ENCODE peak calls at places on chromosomes 13 and 19, in four cellular contexts. C, Q, Y and U are unnamed samples.

GRCh38 chr19:15539638-15540037 is 31.3 kb downstream of the CYP4F22 start:
- DNase-seq in Y (no peak), Q (no peak), C (no peak), U (no peak)

GRCh38 chr13:30898721-30899188 is 7.3 kb upstream of the MEDAG start:
- DNase-seq in Y (peak; percentile 32), Q (no peak), C (peak; percentile 97), U (peak; percentile 42)

GRCh38 chr19:32104465-32105235 is 240.8 kb upstream of the ZNF507 start:
- DNase-seq in Q (no peak), C (peak; percentile 32), Y (peak; percentile 35), U (peak; percentile 83)

GRCh38 chr13:98939552-98940306 is 38.1 kb downstream of the DOCK9 start:
- DNase-seq in Y (no peak), Q (no peak), C (no peak), U (no peak)

GRCh38 chr13:63901630-63902029 is 2486.0 kb upstream of the PCDH20 start:
- DNase-seq in Q (no peak), Y (no peak), C (no peak), U (no peak)

GRCh38 chr19:37695144-37695899 is 24.2 kb downstream of the ZNF607 start:
- DNase-seq in Y (no peak), Q (no peak), C (no peak), U (no peak)

GRCh38 chr19:54364775-54365257 is at the start of gene LAIR1:
- DNase-seq in Y (no peak), Q (no peak), C (no peak), U (no peak)

GRCh38 chr13:80237646-80238045 is 103.3 kb downstream of the SPRY2 start:
- DNase-seq in C (no peak), Y (no peak), Q (no peak), U (peak; percentile 50)

GRCh38 chr19:31946491-31946890 is 398.9 kb upstream of the ZNF507 start:
- DNase-seq in Y (no peak), C (no peak), Q (no peak), U (no peak)

GRCh38 chr19:48636859-48637448 is at the start of gene DBP:
- DNase-seq in C (no peak), Q (no peak), Y (peak; percentile 49), U (no peak)

DNA sequence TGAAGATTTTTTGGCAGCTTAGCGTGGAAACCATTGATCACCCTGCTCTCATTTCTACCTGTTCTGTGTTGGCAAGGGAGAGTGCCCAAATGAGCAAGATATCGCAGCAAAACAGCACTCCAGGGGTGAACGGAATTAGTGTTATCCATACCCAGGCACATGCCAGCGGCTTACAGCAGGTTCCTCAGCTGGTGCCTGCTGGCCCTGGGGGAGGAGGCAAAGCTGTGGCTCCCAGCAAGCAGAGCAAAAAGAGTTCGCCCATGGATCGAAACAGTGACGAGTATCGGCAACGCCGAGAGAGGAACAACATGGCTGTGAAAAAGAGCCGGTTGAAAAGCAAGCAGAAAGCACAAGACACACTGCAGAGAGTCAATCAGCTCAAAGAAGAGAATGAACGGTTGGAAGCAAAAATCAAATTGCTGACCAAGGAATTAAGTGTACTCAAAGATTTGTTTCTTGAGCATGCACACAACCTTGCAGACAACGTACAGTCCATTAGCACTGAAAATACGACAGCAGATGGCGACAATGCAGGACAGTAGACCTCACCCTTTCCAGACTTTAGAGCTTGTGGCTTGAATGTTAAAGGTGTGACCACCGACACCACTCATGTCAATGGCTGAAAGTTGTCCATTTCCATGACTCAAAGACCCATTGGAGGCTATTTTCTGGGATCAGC is 5.8 kb downstream of the CEBPG start:
- DNase-seq in Q (no peak), C (no peak), Y (no peak), U (no peak)
- H3K4me1 ChIP-seq in Q (peaks cover 18% of the 10 kb centered on the region), C (peaks cover 6% of the 10 kb centered on the region), Y (peaks cover 30% of the 10 kb centered on the region), U (peaks cover 24% of the 10 kb centered on the region)

GRCh38 chr13:75347925-75348324 is 134.0 kb downstream of the TBC1D4 start:
- DNase-seq in Y (peak; percentile 69), Q (no peak), C (no peak), U (no peak)
- H3K27ac ChIP-seq in Y (peak overlapping the region; percentile 77), Q (no peak overlapping the region), C (no peak overlapping the region), U (no peak overlapping the region)

GRCh38 chr19:16587031-16588023 is 15.1 kb upstream of the SLC35E1 start:
- DNase-seq in Q (no peak), C (peak; percentile 9), Y (no peak), U (no peak)
- H3K4me1 ChIP-seq in Q (peaks cover 35% of the 10 kb centered on the region), C (peaks cover 10% of the 10 kb centered on the region), Y (peaks cover 18% of the 10 kb centered on the region), U (peaks cover 24% of the 10 kb centered on the region)

GRCh38 chr13:37141011-37141410 is 35.5 kb upstream of the CSNK1A1L start:
- DNase-seq in Q (no peak), C (no peak), Y (no peak), U (no peak)
- H3K27ac ChIP-seq in Q (no peak overlapping the region), C (no peak overlapping the region), Y (no peak overlapping the region), U (no peak overlapping the region)

GRCh38 chr19:6101291-6101690 is 9.0 kb downstream of the RFX2 start:
- DNase-seq in Y (no peak), C (peak; percentile 18), Q (no peak), U (no peak)

GRCh38 chr19:6103217-6103644 is 7.1 kb downstream of the RFX2 start:
- DNase-seq in Y (peak; percentile 85), C (peak; percentile 84), Q (no peak), U (peak; percentile 99)

GRCh38 chr19:6101991-6102390 is 8.3 kb downstream of the RFX2 start:
- DNase-seq in C (no peak), Y (no peak), Q (no peak), U (no peak)

GRCh38 chr19:6105444-6105843 is 4.9 kb downstream of the RFX2 start:
- DNase-seq in C (no peak), Q (no peak), Y (no peak), U (no peak)

DNA sequence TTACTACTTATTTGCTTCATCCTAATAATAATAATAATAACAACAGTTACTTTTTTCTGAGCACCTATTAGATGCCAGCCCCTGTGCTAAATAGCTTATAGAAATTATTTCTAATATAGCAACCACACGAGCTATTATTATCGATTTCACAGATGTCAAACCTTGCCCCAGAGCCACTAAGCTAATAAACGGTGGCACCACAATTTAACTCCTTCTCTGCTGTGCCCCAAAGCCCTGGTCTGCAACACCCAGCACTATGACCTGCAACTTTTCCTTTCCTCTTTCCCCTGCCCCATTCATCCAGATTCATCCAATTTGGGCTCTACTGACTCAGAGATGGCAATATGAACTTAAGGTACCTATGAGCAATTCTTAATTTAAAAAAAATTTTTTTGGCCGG is 6.4 kb downstream of the RFX2 start:
- DNase-seq in Y (no peak), Q (no peak), C (no peak), U (no peak)
- H3K4me1 ChIP-seq in Y (peaks cover 16% of the 10 kb centered on the region), Q (peaks cover 10% of the 10 kb centered on the region), C (peaks cover 13% of the 10 kb centered on the region), U (peaks cover 41% of the 10 kb centered on the region)